ENCODE peak calls at places on chromosomes 7 and 10, in ten cellular contexts. B is MM.1S, P is heart left ventricle, S is GM19239, X is Caco-2, Z is posterior cingulate gyrus, J is hypothalamus, U is fibroblast of the conjunctiva, G is iPS-NIHi11, Q is NCI-H1436. R is an unnamed sample.

GRCh38 chr7:15972767-15973362 is 286.4 kb upstream of the MEOX2 start:
- DNase-seq in B (no peak), P (peak), S (no peak), X (no peak), Z (no peak), J (no peak), U (no peak), G (no peak), Q (no peak), R (no peak)

GRCh38 chr10:14839305-14839695 is 1.2 kb downstream of the HSPA14 start:
- DNase-seq in B (no peak), P (no peak), S (no peak), X (no peak), Z (no peak), J (no peak), U (no peak), G (no peak), Q (no peak), R (no peak)

GRCh38 chr7:55538538-55538937 is 33.8 kb downstream of the VOPP1 start:
- DNase-seq in B (no peak), P (no peak), S (no peak), X (no peak), Z (no peak), J (no peak), U (peak), G (no peak), Q (no peak), R (no peak)

GRCh38 chr10:4545077-4545476 is 280.9 kb upstream of the AKR1E2 start:
- DNase-seq in B (no peak), P (no peak), S (no peak), X (no peak), Z (no peak), J (no peak), U (no peak), G (no peak), Q (no peak), R (no peak)

GRCh38 chr10:127267442-127267841 is 71.1 kb upstream of the INSYN2A start:
- DNase-seq in B (no peak), P (no peak), S (no peak), X (no peak), Z (no peak), J (no peak), U (no peak), G (no peak), Q (no peak), R (no peak)

GRCh38 chr7:132402751-132403245 is 173.5 kb downstream of the PLXNA4 start:
- DNase-seq in B (no peak), P (peak), S (no peak), X (no peak), Z (no peak), J (peak), U (no peak), G (no peak), Q (no peak), R (no peak)

GRCh38 chr7:101698964-101699363 is 69.9 kb upstream of the MYL10 start:
- DNase-seq in B (no peak), P (no peak), S (no peak), X (no peak), Z (no peak), J (no peak), U (no peak), G (no peak), Q (no peak), R (no peak)

GRCh38 chr10:74822101-74822500 is 4.3 kb upstream of the KAT6B start:
- DNase-seq in B (no peak), P (no peak), S (no peak), X (peak), Z (no peak), J (no peak), U (no peak), G (no peak), Q (no peak), R (no peak)

GRCh38 chr7:27194641-27195379 is 5.1 kb downstream of the HOXA13 start:
- DNase-seq in B (no peak), P (no peak), S (no peak), X (no peak), Z (no peak), J (no peak), U (no peak), G (no peak), Q (no peak), R (no peak)

GRCh38 chr7:152987673-152988072 is 228.1 kb downstream of the ACTR3B start:
- DNase-seq in B (no peak), P (no peak), S (no peak), X (no peak), Z (no peak), J (no peak), U (no peak), G (no peak), Q (no peak), R (no peak)

GRCh38 chr7:150949564-150949963 is 28.6 kb downstream of the KCNH2 start:
- DNase-seq in B (no peak), P (peak), S (no peak), X (no peak), Z (no peak), J (no peak), U (no peak), G (no peak), Q (no peak), R (no peak)

R was measured in NCI-H774.